ENCODE peak calls at places on chromosome 3, in five cellular contexts. M is ACHN, O is aorta, W is AG04450, K is lower leg skin. U is an unnamed sample.

GRCh38 chr3:55797775-55798174 is 310.7 kb upstream of the WNT5A start:
- DNase-seq in O (no peak), M (no peak), W (no peak), K (no peak), U (no peak)

GRCh38 chr3:98573231-98573728 is 20.1 kb downstream of the CPOX start:
- DNase-seq in K (no peak), M (peak; percentile 41), W (no peak), O (no peak), U (no peak)

GRCh38 chr3:139588450-139588849 is 48.9 kb upstream of the RBP1 start:
- DNase-seq in M (peak; percentile 16), W (no peak), K (no peak), O (no peak), U (no peak)

GRCh38 chr3:182450942-182451607 is 342.2 kb upstream of the ATP11B start:
- DNase-seq in K (no peak), W (no peak), M (no peak), O (no peak), U (no peak)

GRCh38 chr3:57966823-57967222 is 41.4 kb upstream of the FLNB start:
- DNase-seq in K (no peak), W (no peak), M (no peak), O (no peak), U (no peak)

GRCh38 chr3:151282921-151283320 is 4.6 kb upstream of the P2RY14 start:
- DNase-seq in K (no peak), O (no peak), M (peak; percentile 46), W (no peak), U (no peak)

GRCh38 chr3:81951106-81951505 is 189.7 kb upstream of the GBE1 start:
- DNase-seq in O (no peak), W (no peak), K (no peak), M (no peak), U (no peak)

GRCh38 chr3:73563896-73564582 is 60.7 kb downstream of the PDZRN3 start:
- DNase-seq in M (no peak), K (no peak), O (no peak), W (no peak), U (no peak)

GRCh38 chr3:37887824-37888223 is 26.1 kb downstream of the CTDSPL start:
- DNase-seq in O (no peak), M (no peak), W (no peak), K (no peak), U (no peak)

GRCh38 chr3:25895443-25895842 is 105.6 kb downstream of the OXSM start:
- DNase-seq in W (peak; percentile 32), O (no peak), M (no peak), K (no peak), U (no peak)

GRCh38 chr3:97265237-97266005 is 451.0 kb downstream of the EPHA6 start:
- DNase-seq in K (no peak), O (peak; percentile 32), W (no peak), M (no peak), U (no peak)

GRCh38 chr3:182284793-182285192 is 508.5 kb upstream of the ATP11B start:
- DNase-seq in W (no peak), O (no peak), K (no peak), M (no peak), U (no peak)

GRCh38 chr3:107999215-107999775 is 91.5 kb downstream of the CD47 start:
- DNase-seq in M (peak; percentile 50), K (peak; percentile 15), W (no peak), O (no peak), U (no peak)

GRCh38 chr3:176766862-176767261 is 430.4 kb downstream of the TBL1XR1 start:
- DNase-seq in W (no peak), O (no peak), K (no peak), M (no peak), U (no peak)

GRCh38 chr3:45992133-45992729 is 3.4 kb downstream of the FYCO1 start:
- DNase-seq in W (no peak), M (no peak), K (no peak), O (peak; percentile 84), U (no peak)

GRCh38 chr3:132804498-132804897 is 82.3 kb upstream of the NPHP3 start:
- DNase-seq in O (no peak), W (no peak), M (no peak), K (no peak), U (no peak)

GRCh38 chr3:46383946-46384330 is 13.2 kb downstream of the CCR5 start:
- DNase-seq in K (no peak), O (no peak), W (no peak), M (no peak), U (no peak)

GRCh38 chr3:185335799-185336198 is 27.1 kb upstream of the MAP3K13 start:
- DNase-seq in K (no peak), M (peak; percentile 77), W (no peak), O (no peak), U (no peak)

GRCh38 chr3:182027366-182027765 is 315.6 kb downstream of the SOX2 start:
- DNase-seq in W (no peak), O (no peak), M (peak; percentile 76), K (no peak), U (no peak)